ENCODE peak calls at places on chromosomes 1 and 21, in seven cellular contexts. S, R, C, Q, H, L and E are unnamed samples.
A peak's percentile ranks its signal among the peaks of the same experiment; 100 is the strongest.

GRCh38 chr1:107782192-107782845 is 182.7 kb downstream of the VAV3 start:
- DNase-seq in S (peak; percentile 43), R (no peak), C (no peak), Q (no peak), H (no peak), L (peak; percentile 73), E (peak; percentile 61)

GRCh38 chr1:206572835-206573771 is 39.2 kb downstream of the EIF2D start:
- DNase-seq in S (no peak), R (no peak), C (no peak), Q (no peak), H (no peak), L (no peak), E (no peak)

GRCh38 chr1:77605246-77606026 is 77.0 kb downstream of the ZZZ3 start:
- DNase-seq in S (no peak), R (peak; percentile 75), C (no peak), Q (no peak), H (peak; percentile 74), L (peak; percentile 86), E (no peak)

GRCh38 chr1:87428351-87428750 is 99.7 kb downstream of the LMO4 start:
- DNase-seq in S (no peak), R (no peak), C (no peak), Q (no peak), H (no peak), L (no peak), E (no peak)

GRCh38 chr1:225999912-226000337 is 782 bp upstream of the SDE2 start:
- DNase-seq in S (peak; percentile 21), R (no peak), C (no peak), Q (no peak), H (no peak), L (peak; percentile 82), E (peak; percentile 85)

GRCh38 chr1:179369751-179370341 is 4.1 kb downstream of the AXDND1 start:
- DNase-seq in S (peak; percentile 53), R (no peak), C (no peak), Q (no peak), H (no peak), L (peak; percentile 82), E (peak; percentile 67)

GRCh38 chr21:25913488-25913887 is 178.7 kb downstream of the GABPA start:
- DNase-seq in S (no peak), R (no peak), C (no peak), Q (no peak), H (no peak), L (peak; percentile 38), E (no peak)

GRCh38 chr1:243493156-243494129 is 237.6 kb downstream of the SDCCAG8 start:
- DNase-seq in S (no peak), R (no peak), C (peak; percentile 42), Q (no peak), H (peak; percentile 28), L (peak; percentile 48), E (no peak)

GRCh38 chr1:67724928-67725560 is 40.0 kb downstream of the GADD45A start:
- DNase-seq in S (peak; percentile 63), R (no peak), C (no peak), Q (no peak), H (no peak), L (peak; percentile 94), E (no peak)

GRCh38 chr1:33828654-33829053 is 35.2 kb upstream of the HMGB4 start:
- DNase-seq in S (no peak), R (no peak), C (no peak), Q (no peak), H (no peak), L (no peak), E (no peak)

GRCh38 chr1:166080965-166081870 is 85.6 kb downstream of the FAM78B start:
- DNase-seq in S (no peak), R (no peak), C (no peak), Q (no peak), H (no peak), L (peak; percentile 3), E (peak; percentile 8)

GRCh38 chr1:46576564-46576963 is 25.1 kb upstream of the KNCN start:
- DNase-seq in S (no peak), R (no peak), C (no peak), Q (no peak), H (no peak), L (no peak), E (no peak)

GRCh38 chr1:201566529-201566823 is 27.5 kb downstream of the NAV1 start:
- DNase-seq in S (no peak), R (no peak), C (no peak), Q (no peak), H (no peak), L (no peak), E (no peak)

GRCh38 chr1:217892750-217893149 is 261.6 kb downstream of the SPATA17 start:
- DNase-seq in S (no peak), R (no peak), C (no peak), Q (no peak), H (no peak), L (no peak), E (no peak)

GRCh38 chr1:155934933-155935590 is 849 bp upstream of the KHDC4 start:
- DNase-seq in S (peak; percentile 44), R (no peak), C (no peak), Q (no peak), H (no peak), L (no peak), E (no peak)

GRCh38 chr21:44427241-44428120 is 27.8 kb upstream of the LRRC3 start:
- DNase-seq in S (no peak), R (peak; percentile 59), C (no peak), Q (no peak), H (peak; percentile 31), L (no peak), E (no peak)

GRCh38 chr1:56910441-56910985 is 55.3 kb downstream of the C8B start:
- DNase-seq in S (peak; percentile 96), R (no peak), C (no peak), Q (no peak), H (no peak), L (peak; percentile 13), E (no peak)

GRCh38 chr1:54991939-54992338 is 6.8 kb upstream of the BSND start:
- DNase-seq in S (no peak), R (no peak), C (no peak), Q (no peak), H (no peak), L (no peak), E (no peak)

GRCh38 chr1:172948457-172948856 is 102.3 kb downstream of the TNFSF18 start:
- DNase-seq in S (no peak), R (no peak), C (no peak), Q (no peak), H (no peak), L (peak; percentile 54), E (no peak)

GRCh38 chr1:210123383-210123782 is 109.2 kb upstream of the SERTAD4 start:
- DNase-seq in S (no peak), R (no peak), C (no peak), Q (no peak), H (no peak), L (no peak), E (no peak)

GRCh38 chr1:8122160-8122476 is 96.0 kb upstream of the ERRFI1 start:
- DNase-seq in S (no peak), R (no peak), C (no peak), Q (no peak), H (no peak), L (peak; percentile 50), E (no peak)

GRCh38 chr1:50098490-50099109 is 10.1 kb upstream of the ELAVL4 start:
- DNase-seq in S (no peak), R (no peak), C (no peak), Q (no peak), H (no peak), L (no peak), E (no peak)

GRCh38 chr1:242431786-242432185 is 92.7 kb downstream of the PLD5 start:
- DNase-seq in S (no peak), R (no peak), C (no peak), Q (no peak), H (no peak), L (no peak), E (no peak)

GRCh38 chr1:159014851-159015250 is 5.1 kb downstream of the IFI16 start:
- DNase-seq in S (no peak), R (no peak), C (no peak), Q (no peak), H (no peak), L (no peak), E (no peak)

GRCh38 chr1:151311589-151312331 is 15.5 kb downstream of the PI4KB start:
- DNase-seq in S (peak; percentile 82), R (peak; percentile 88), C (no peak), Q (peak; percentile 23), H (peak; percentile 89), L (peak; percentile 99), E (peak; percentile 90)

GRCh38 chr1:39115271-39116110 is 89.0 kb upstream of the MACF1 start:
- DNase-seq in S (no peak), R (no peak), C (no peak), Q (no peak), H (no peak), L (peak; percentile 76), E (no peak)

GRCh38 chr1:231214918-231215675 is 25.9 kb upstream of the GNPAT start:
- DNase-seq in S (no peak), R (no peak), C (no peak), Q (no peak), H (no peak), L (no peak), E (no peak)
- H3K27ac ChIP-seq in S (no peak overlapping the region), R (no peak overlapping the region), C (no peak overlapping the region), Q (no peak overlapping the region), H (no peak overlapping the region), L (no peak overlapping the region), E (no peak overlapping the region)

GRCh38 chr1:2628191-2628932 is 4.5 kb downstream of the MMEL1 start:
- DNase-seq in S (no peak), R (no peak), C (no peak), Q (no peak), H (no peak), L (no peak), E (no peak)
- H3K4me3 ChIP-seq in S (no peak overlapping the region), R (no peak overlapping the region), C (no peak overlapping the region), Q (no peak overlapping the region), H (no peak overlapping the region), L (no peak overlapping the region), E (no peak overlapping the region)

GRCh38 chr1:26734501-26735058 is 38.8 kb downstream of the ARID1A start:
- DNase-seq in S (no peak), R (no peak), C (no peak), Q (no peak), H (no peak), L (peak; percentile 79), E (no peak)
- H3K36me3 ChIP-seq in S (peaks cover 37% of the 10 kb centered on the region), R (peaks cover 73% of the 10 kb centered on the region), C (peaks cover 37% of the 10 kb centered on the region), Q (peaks cover 73% of the 10 kb centered on the region), H (peaks cover 91% of the 10 kb centered on the region), L (peaks cover 68% of the 10 kb centered on the region), E (peaks cover 60% of the 10 kb centered on the region)

GRCh38 chr1:212457740-212458338 is 25.1 kb downstream of the NENF start:
- DNase-seq in S (peak; percentile 23), R (no peak), C (peak; percentile 55), Q (no peak), H (no peak), L (peak; percentile 57), E (peak; percentile 40)

GRCh38 chr1:212454741-212455140 is 22.0 kb downstream of the NENF start:
- DNase-seq in S (no peak), R (no peak), C (no peak), Q (no peak), H (no peak), L (no peak), E (no peak)

GRCh38 chr1:212458817-212459216 is 26.1 kb downstream of the NENF start:
- DNase-seq in S (no peak), R (no peak), C (no peak), Q (no peak), H (no peak), L (no peak), E (no peak)

GRCh38 chr1:212455406-212456165 is 22.9 kb downstream of the NENF start:
- DNase-seq in S (peak; percentile 58), R (peak; percentile 91), C (peak; percentile 92), Q (peak; percentile 64), H (peak; percentile 93), L (peak; percentile 92), E (peak; percentile 67)

GRCh38 chr1:212456166-212456528 is 23.4 kb downstream of the NENF start:
- DNase-seq in S (no peak), R (no peak), C (no peak), Q (no peak), H (no peak), L (peak; percentile 54), E (no peak)
- H3K27ac ChIP-seq in S (no peak overlapping the region), R (no peak overlapping the region), C (no peak overlapping the region), Q (no peak overlapping the region), H (peak overlapping the region; percentile 73), L (no peak overlapping the region), E (no peak overlapping the region)